ENCODE peak calls at places on chromosomes 13 and 19, in four cellular contexts. C is fibroblast of pulmonary artery; S is stimulated activated CD4-positive, alpha-beta T cell treated with anti-CD3 and anti-CD28 coated beads, Interleukin-4, amount 100 ng/mL, for 48 hours; R is germinal center. Y is an unnamed sample.

GRCh38 chr19:47756627-47756929 is 11.2 kb downstream of the NOP53 start:
- DNase-seq in R (no peak), C (no peak), S (no peak), Y (no peak)

GRCh38 chr19:1945899-1946298 is 4.9 kb downstream of the CSNK1G2 start:
- DNase-seq in R (no peak), C (peak), S (no peak), Y (peak)

GRCh38 chr19:42942187-42942789 is 5.3 kb upstream of the PSG7 start:
- DNase-seq in S (no peak), R (no peak), C (peak), Y (peak)

GRCh38 chr13:51557875-51558604 is 26.2 kb upstream of the WDFY2 start:
- DNase-seq in C (peak), S (no peak), R (no peak), Y (no peak)

GRCh38 chr13:29756506-29756905 is 93.9 kb downstream of the UBL3 start:
- DNase-seq in C (peak), R (no peak), S (no peak), Y (no peak)

GRCh38 chr13:39266426-39266825 is 228.2 kb downstream of the NHLRC3 start:
- DNase-seq in R (no peak), C (no peak), S (no peak), Y (no peak)

GRCh38 chr13:66518068-66518467 is 712.1 kb downstream of the PCDH9 start:
- DNase-seq in S (no peak), C (no peak), R (no peak), Y (no peak)

GRCh38 chr13:75010941-75011340 is 471.0 kb downstream of the TBC1D4 start:
- DNase-seq in S (no peak), R (no peak), C (no peak), Y (no peak)

GRCh38 chr19:2962018-2962670 is 15.2 kb upstream of the TLE6 start:
- DNase-seq in R (peak), C (peak), S (peak), Y (peak)

GRCh38 chr19:40690699-40691420 is 409 bp upstream of the NUMBL start:
- DNase-seq in S (peak), C (peak), R (peak), Y (peak)

GRCh38 chr13:33260168-33261098 is 25.1 kb downstream of the STARD13 start:
- DNase-seq in R (no peak), S (no peak), C (peak), Y (no peak)

GRCh38 chr19:18100710-18101109 is 3.1 kb downstream of the MAST3 start:
- DNase-seq in C (no peak), S (no peak), R (no peak), Y (no peak)

GRCh38 chr13:81017525-81018152 is 676.7 kb upstream of the SPRY2 start:
- DNase-seq in C (peak), S (no peak), R (peak), Y (peak)

GRCh38 chr19:9075064-9075964 is 11.5 kb upstream of the OR1M1 start:
- DNase-seq in C (peak), S (no peak), R (no peak), Y (no peak)

GRCh38 chr19:54654447-54655321 is 8.1 kb upstream of the LILRB4 start:
- DNase-seq in C (no peak), S (no peak), R (no peak), Y (no peak)

GRCh38 chr13:23618341-23618740 is 48.1 kb downstream of the TNFRSF19 start:
- DNase-seq in R (no peak), C (peak), S (no peak), Y (no peak)

GRCh38 chr13:40666058-40666904 is at the start of gene FOXO1:
- DNase-seq in S (peak), R (peak), C (peak), Y (peak)

GRCh38 chr19:56837892-56838679 is 2.4 kb downstream of the PEG3 start:
- DNase-seq in S (no peak), R (no peak), C (peak), Y (no peak)

GRCh38 chr13:94298346-94298745 is 181.1 kb downstream of the DCT start:
- DNase-seq in C (no peak), S (no peak), R (no peak), Y (no peak)

GRCh38 chr19:8308891-8309291 is 733 bp upstream of the CD320 start:
- DNase-seq in C (no peak), R (no peak), S (no peak), Y (no peak)

GRCh38 chr19:28316464-28316863 is 896.5 kb downstream of the UQCRFS1 start:
- DNase-seq in R (no peak), C (no peak), S (no peak), Y (no peak)

GRCh38 chr19:56705939-56706338 is 34.4 kb upstream of the ZNF835 start:
- DNase-seq in C (no peak), S (no peak), R (no peak), Y (no peak)

GRCh38 chr13:94201022-94201421 is 278.5 kb downstream of the DCT start:
- DNase-seq in C (no peak), S (no peak), R (no peak), Y (no peak)

GRCh38 chr19:43444531-43445340 is 20.7 kb downstream of the LYPD3 start:
- DNase-seq in C (no peak), S (no peak), R (no peak), Y (no peak)

GRCh38 chr19:2434267-2434666 is 6.9 kb upstream of the TIMM13 start:
- DNase-seq in S (no peak), C (no peak), R (no peak), Y (no peak)

GRCh38 chr13:64278493-64278892 is 2862.8 kb upstream of the PCDH20 start:
- DNase-seq in S (no peak), C (peak), R (no peak), Y (no peak)

GRCh38 chr19:15841875-15842569 is 26.6 kb upstream of the OR10H1 start:
- DNase-seq in C (no peak), S (no peak), R (no peak), Y (no peak)

GRCh38 chr13:22836475-22836874 is 344.3 kb upstream of the SGCG start:
- DNase-seq in C (no peak), S (no peak), R (no peak), Y (no peak)

GRCh38 chr13:97892717-97893116 is 60.8 kb upstream of the IPO5 start:
- DNase-seq in C (no peak), R (no peak), S (no peak), Y (no peak)

GRCh38 chr13:50712882-50713281 is 130.6 kb downstream of the DLEU7 start:
- DNase-seq in S (no peak), C (no peak), R (no peak), Y (no peak)

GRCh38 chr13:43730642-43731041 is 56.1 kb downstream of the ENOX1 start:
- DNase-seq in C (peak), S (no peak), R (no peak), Y (no peak)

GRCh38 chr19:47507031-47507430 is 7.8 kb downstream of the NAPA start:
- DNase-seq in S (no peak), R (no peak), C (no peak), Y (no peak)

GRCh38 chr13:107450931-107451330 is 764.4 kb downstream of the LIG4 start:
- DNase-seq in R (no peak), C (peak), S (no peak), Y (no peak)

GRCh38 chr13:23558675-23559536 is 11.3 kb upstream of the TNFRSF19 start:
- DNase-seq in S (no peak), C (peak), R (no peak), Y (no peak)

GRCh38 chr19:45037393-45038169 is 1.3 kb upstream of the CLASRP start:
- DNase-seq in S (no peak), R (no peak), C (no peak), Y (no peak)

GRCh38 chr13:22187329-22187728 is 516.5 kb downstream of the FGF9 start:
- DNase-seq in S (no peak), R (no peak), C (no peak), Y (no peak)

GRCh38 chr13:43389573-43389972 is 366.2 kb downstream of the DNAJC15 start:
- DNase-seq in C (peak), S (no peak), R (no peak), Y (no peak)

GRCh38 chr13:28340272-28340793 is 154.6 kb downstream of the FLT1 start:
- DNase-seq in R (no peak), C (no peak), S (no peak), Y (no peak)

GRCh38 chr13:100619940-100620339 is 31.4 kb upstream of the GGACT start:
- DNase-seq in R (no peak), S (no peak), C (no peak), Y (no peak)

Y was measured in OCI-LY7.